ENCODE peak calls at places on chromosomes 3 and 15, in seven cellular contexts. V is cardiac fibroblast; J is tibial nerve; F is HTR-8/SVneo; N is stimulated activated CD4-positive, alpha-beta T cell treated with anti-CD3 and anti-CD28 coated beads, Interleukin-4, amount 100 ng/mL, for 4 hours; M is A549; C is kidney epithelial cell. W is an unnamed sample.

GRCh38 chr3:43248194-43248593 is 38.1 kb upstream of the SNRK start:
- DNase-seq in V (no peak), J (no peak), F (no peak), N (no peak), M (no peak), C (no peak), W (no peak)

GRCh38 chr3:136792931-136793330 is 26.0 kb upstream of the SLC35G2 start:
- DNase-seq in V (no peak), J (no peak), F (no peak), N (no peak), M (no peak), C (no peak), W (no peak)

GRCh38 chr15:71532994-71533393 is 277.4 kb upstream of the NR2E3 start:
- DNase-seq in V (peak), J (no peak), F (peak), N (no peak), M (peak), C (no peak), W (peak)

GRCh38 chr3:134827213-134827612 is 32.2 kb downstream of the EPHB1 start:
- DNase-seq in V (no peak), J (no peak), F (no peak), N (no peak), M (no peak), C (no peak), W (no peak)

GRCh38 chr3:165729756-165730155 is 107.5 kb downstream of the BCHE start:
- DNase-seq in V (no peak), J (no peak), F (no peak), N (no peak), M (no peak), C (no peak), W (no peak)

GRCh38 chr15:57684491-57685184 is 21.9 kb upstream of the POLR2M start:
- DNase-seq in V (no peak), J (no peak), F (no peak), N (no peak), M (no peak), C (no peak), W (no peak)

GRCh38 chr15:94080416-94080815 is 150.9 kb upstream of the MCTP2 start:
- DNase-seq in V (peak), J (peak), F (no peak), N (no peak), M (no peak), C (no peak), W (no peak)

GRCh38 chr15:98647026-98647773 is 1.1 kb upstream of the IGF1R start:
- DNase-seq in V (peak), J (peak), F (peak), N (peak), M (peak), C (no peak), W (peak)

GRCh38 chr3:11696054-11696453 is 52.3 kb upstream of the VGLL4 start:
- DNase-seq in V (no peak), J (no peak), F (no peak), N (no peak), M (no peak), C (no peak), W (no peak)

GRCh38 chr3:147392083-147392916 is 14.0 kb downstream of the ZIC4 start:
- DNase-seq in V (no peak), J (no peak), F (peak), N (no peak), M (no peak), C (no peak), W (no peak)

GRCh38 chr3:45546636-45547201 is 47.8 kb upstream of the LIMD1 start:
- DNase-seq in V (no peak), J (no peak), F (no peak), N (peak), M (no peak), C (no peak), W (no peak)

GRCh38 chr3:117531078-117531477 is 821.5 kb downstream of the TUSC7 start:
- DNase-seq in V (no peak), J (no peak), F (no peak), N (no peak), M (no peak), C (no peak), W (no peak)

GRCh38 chr15:96327155-96327741 is 3.3 kb upstream of the NR2F2 start:
- DNase-seq in V (peak), J (no peak), F (no peak), N (no peak), M (peak), C (peak), W (no peak)

GRCh38 chr15:63990449-63990848 is 55.8 kb downstream of the DAPK2 start:
- DNase-seq in V (no peak), J (no peak), F (no peak), N (no peak), M (no peak), C (no peak), W (no peak)

GRCh38 chr3:13711911-13712650 is 163.2 kb downstream of the FBLN2 start:
- DNase-seq in V (no peak), J (no peak), F (no peak), N (no peak), M (no peak), C (no peak), W (no peak)

GRCh38 chr3:53570709-53571108 is 76.3 kb downstream of the CACNA1D start:
- DNase-seq in V (peak), J (no peak), F (no peak), N (no peak), M (peak), C (peak), W (peak)

GRCh38 chr3:136251511-136251910 is 1.4 kb downstream of the PCCB start:
- DNase-seq in V (no peak), J (no peak), F (no peak), N (no peak), M (no peak), C (no peak), W (no peak)

GRCh38 chr3:45029661-45030060 is 3.6 kb downstream of the CLEC3B start:
- DNase-seq in V (peak), J (no peak), F (no peak), N (no peak), M (no peak), C (no peak), W (no peak)

W was measured in Calu3.